ENCODE peak calls at places on chromosomes 16 and 17, in four cellular contexts. P is GM06990, Z is lung, S is omental fat pad. A is an unnamed sample.

GRCh38 chr16:35152067-35152627 is 1692.7 kb downstream of the TP53TG3F start:
- DNase-seq in P (no peak), Z (no peak), S (no peak), A (no peak)

GRCh38 chr17:46200200-46200599 is 7.0 kb upstream of the KANSL1 start:
- DNase-seq in P (no peak), Z (no peak), S (no peak), A (no peak)

GRCh38 chr16:71441348-71441781 is 489 bp downstream of the TLE7 start:
- DNase-seq in P (no peak), Z (no peak), S (no peak), A (no peak)

GRCh38 chr17:17305282-17305801 is 2.2 kb downstream of the NT5M start:
- DNase-seq in P (peak; percentile 48), Z (no peak), S (no peak), A (no peak)

GRCh38 chr17:80980397-80981061 is 11.1 kb upstream of the CHMP6 start:
- DNase-seq in P (no peak), Z (no peak), S (no peak), A (peak; percentile 53)

GRCh38 chr17:10745231-10745630 is 15.4 kb upstream of the TMEM220 start:
- DNase-seq in P (no peak), Z (no peak), S (no peak), A (no peak)

GRCh38 chr16:53899471-53899870 is 195.5 kb downstream of the FTO start:
- DNase-seq in P (no peak), Z (no peak), S (no peak), A (peak; percentile 44)

GRCh38 chr17:7886227-7887037 is 2.2 kb upstream of the CHD3 start:
- DNase-seq in P (peak; percentile 70), Z (peak; percentile 37), S (no peak), A (peak; percentile 16)

GRCh38 chr16:64417711-64418227 is 704.1 kb downstream of the CDH11 start:
- DNase-seq in P (no peak), Z (no peak), S (no peak), A (peak; percentile 86)

GRCh38 chr17:70655179-70655578 is 485.8 kb downstream of the KCNJ2 start:
- DNase-seq in P (no peak), Z (no peak), S (no peak), A (no peak)

GRCh38 chr17:75771334-75772281 is 6.6 kb upstream of the GALK1 start:
- DNase-seq in P (no peak), Z (no peak), S (no peak), A (peak; percentile 33)

GRCh38 chr17:74380086-74380958 is 13.0 kb downstream of the GPR142 start:
- DNase-seq in P (no peak), Z (peak; percentile 40), S (no peak), A (no peak)

GRCh38 chr17:76102944-76103273 is 678 bp downstream of the EXOC7 start:
- DNase-seq in P (no peak), Z (no peak), S (no peak), A (no peak)

GRCh38 chr16:79776243-79776884 is 175.8 kb upstream of the MAF start:
- DNase-seq in P (no peak), Z (peak; percentile 32), S (no peak), A (peak; percentile 60)

GRCh38 chr17:34757611-34758010 is 178.2 kb downstream of the TMEM132E start:
- DNase-seq in P (no peak), Z (no peak), S (no peak), A (no peak)

GRCh38 chr17:34757106-34757505 is 177.7 kb downstream of the TMEM132E start:
- DNase-seq in P (no peak), Z (no peak), S (no peak), A (no peak)

GRCh38 chr17:34756670-34757021 is 177.3 kb downstream of the TMEM132E start:
- DNase-seq in P (no peak), Z (no peak), S (no peak), A (no peak)

GRCh38 chr17:34755371-34755770 is 176.0 kb downstream of the TMEM132E start:
- DNase-seq in P (no peak), Z (no peak), S (no peak), A (no peak)

DNA sequence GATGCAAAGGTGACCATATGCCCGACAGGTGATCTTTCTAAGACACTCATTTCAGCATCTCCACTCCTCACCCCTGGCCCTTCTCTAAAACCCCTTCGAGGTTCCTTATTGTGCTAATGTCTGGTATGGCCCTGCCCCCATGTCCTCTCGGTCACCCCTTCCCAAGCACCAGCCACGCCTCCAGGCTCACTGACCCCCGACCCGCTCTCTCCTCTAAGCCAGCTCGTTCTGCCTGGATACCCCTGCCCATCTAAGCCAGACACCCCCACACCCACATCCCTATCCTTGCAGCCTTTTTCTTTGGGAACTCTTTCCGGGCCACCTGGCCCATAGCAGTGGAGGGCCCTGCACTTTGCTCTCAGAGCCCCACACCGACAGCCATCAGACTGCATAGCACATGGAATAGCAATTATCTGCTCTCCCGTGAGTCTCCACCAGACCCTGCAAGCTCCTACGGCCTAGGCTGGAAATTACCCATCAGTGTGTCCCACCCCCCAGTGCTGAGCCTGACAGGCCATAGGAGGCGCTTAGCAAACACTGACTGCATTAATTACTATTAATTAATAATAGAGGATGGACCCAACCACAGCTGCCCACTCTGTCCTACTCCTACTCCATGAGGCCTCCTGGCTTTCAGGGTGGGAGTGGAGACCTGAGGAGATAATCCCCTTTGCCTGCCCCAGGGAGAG is 176.7 kb downstream of the TMEM132E start:
- DNase-seq in P (no peak), Z (no peak), S (no peak), A (no peak)
- TF ChIP-seq CTCF in P (no peak), Z (no peak), S (no peak), A (no peak)

GRCh38 chr17:62966426-62967110 is 533 bp downstream of the TANC2 start:
- DNase-seq in P (peak; percentile 6), Z (peak; percentile 69), S (no peak), A (peak; percentile 58)
- TF ChIP-seq CTCF in P (no peak), Z (no peak), S (no peak), A (no peak)

GRCh38 chr16:85056211-85056748 is 28.7 kb downstream of the KIAA0513 start:
- DNase-seq in P (no peak), Z (no peak), S (no peak), A (peak; percentile 33)
- TF ChIP-seq CTCF in P (peak; percentile 32), Z (no peak), S (no peak), A (peak; percentile 52)

GRCh38 chr16:86819523-86819887 is 241.2 kb downstream of the FOXL1 start:
- DNase-seq in P (no peak), Z (no peak), S (no peak), A (peak; percentile 16)
- TF ChIP-seq CTCF in P (no peak), Z (no peak), S (no peak), A (peak; percentile 30)

GRCh38 chr17:9676084-9676483 is 30.8 kb downstream of the USP43 start:
- DNase-seq in P (no peak), Z (no peak), S (no peak), A (no peak)
- TF ChIP-seq CTCF in P (no peak), Z (no peak), S (no peak), A (no peak)

GRCh38 chr17:41519501-41520224 is 973 bp upstream of the KRT15 start:
- DNase-seq in P (no peak), Z (peak; percentile 60), S (no peak), A (no peak)

GRCh38 chr17:41518789-41519449 is at the start of gene KRT15:
- DNase-seq in P (no peak), Z (no peak), S (no peak), A (peak; percentile 24)

GRCh38 chr17:41521574-41522261 is 3.0 kb upstream of the KRT15 start:
- DNase-seq in P (no peak), Z (peak; percentile 89), S (no peak), A (peak; percentile 90)

GRCh38 chr17:41522301-41523224 is 3.9 kb upstream of the KRT15 start:
- DNase-seq in P (no peak), Z (no peak), S (no peak), A (no peak)

GRCh38 chr17:41520821-41521521 is 2.3 kb upstream of the KRT15 start:
- DNase-seq in P (no peak), Z (no peak), S (no peak), A (no peak)
- TF ChIP-seq CTCF in P (no peak), Z (no peak), S (no peak), A (no peak)